ENCODE peak calls at places on chromosomes 6 and 20, in seven cellular contexts. X is HCT116, E is NT2/D1, V is H1, W is HepG2, G is SK-N-SH, L is GM12878. B is an unnamed sample.

GRCh38 chr20:49409302-49409969 is 73.0 kb downstream of the KCNB1 start:
- DNase-seq in E (no peak), V (no peak), L (no peak), X (no peak), G (no peak), W (no peak), B (no peak)

GRCh38 chr20:15900443-15900842 is 672.8 kb downstream of the KIF16B start:
- DNase-seq in W (no peak), V (no peak), X (no peak), E (no peak), L (no peak), G (no peak), B (no peak)

GRCh38 chr20:47318596-47319516 is 37.6 kb downstream of the ZMYND8 start:
- DNase-seq in W (peak; percentile 62), V (no peak), L (no peak), X (no peak), E (peak; percentile 57), G (peak; percentile 42), B (peak; percentile 56)

GRCh38 chr20:50142812-50143211 is 10.7 kb downstream of the PEDS1 start:
- DNase-seq in W (no peak), L (no peak), G (no peak), X (no peak), E (no peak), V (no peak), B (no peak)

GRCh38 chr6:47922391-47922790 is 140.6 kb downstream of the OPN5 start:
- DNase-seq in G (no peak), E (no peak), X (no peak), V (no peak), W (no peak), L (no peak), B (no peak)

GRCh38 chr20:889932-890463 is 26.1 kb downstream of the ANGPT4 start:
- DNase-seq in E (no peak), V (no peak), G (no peak), L (no peak), W (no peak), X (no peak), B (no peak)

GRCh38 chr6:159758031-159759001 is 3.5 kb upstream of the ACAT2 start:
- DNase-seq in L (no peak), E (no peak), V (no peak), X (peak; percentile 23), W (peak; percentile 68), G (no peak), B (no peak)

GRCh38 chr20:47360207-47360488 is 3.6 kb upstream of the ZMYND8 start:
- DNase-seq in L (no peak), V (no peak), X (no peak), W (peak; percentile 69), E (no peak), G (no peak), B (no peak)

GRCh38 chr6:123393333-123393732 is 243.4 kb downstream of the TRDN start:
- DNase-seq in W (peak; percentile 6), L (no peak), E (no peak), G (no peak), V (no peak), X (no peak), B (no peak)

GRCh38 chr6:139099984-139100383 is 34.9 kb upstream of the HECA start:
- DNase-seq in W (no peak), V (no peak), L (peak; percentile 57), E (no peak), X (no peak), G (no peak), B (no peak)

GRCh38 chr20:992801-993535 is 9.1 kb downstream of the RSPO4 start:
- DNase-seq in E (no peak), X (no peak), V (no peak), W (no peak), L (no peak), G (no peak), B (no peak)

GRCh38 chr20:51802170-51802745 is at the start of gene SALL4:
- DNase-seq in W (no peak), G (peak; percentile 76), X (no peak), E (peak; percentile 98), L (no peak), V (peak; percentile 91), B (no peak)

GRCh38 chr20:45470939-45471338 is 1.4 kb downstream of the WFDC2 start:
- DNase-seq in E (no peak), L (no peak), V (no peak), X (no peak), W (no peak), G (no peak), B (no peak)
- TF ChIP-seq YY1 in E (no peak), L (no peak), V (no peak), X (no peak), W (no peak), G (no peak), B (no peak)

GRCh38 chr6:133854633-133855598 is 34.0 kb upstream of the TCF21 start:
- DNase-seq in W (peak; percentile 20), X (no peak), V (no peak), E (no peak), L (no peak), G (peak; percentile 24), B (no peak)
- TF ChIP-seq YY1 in W (no peak), X (no peak), V (no peak), E (no peak), L (no peak), G (no peak), B (no peak)

GRCh38 chr20:44071057-44071456 is 115.9 kb downstream of the JPH2 start:
- DNase-seq in V (no peak), X (no peak), L (no peak), G (no peak), W (no peak), E (no peak), B (no peak)
- TF ChIP-seq YY1 in V (no peak), X (no peak), L (no peak), G (no peak), W (no peak), E (no peak), B (no peak)

DNA sequence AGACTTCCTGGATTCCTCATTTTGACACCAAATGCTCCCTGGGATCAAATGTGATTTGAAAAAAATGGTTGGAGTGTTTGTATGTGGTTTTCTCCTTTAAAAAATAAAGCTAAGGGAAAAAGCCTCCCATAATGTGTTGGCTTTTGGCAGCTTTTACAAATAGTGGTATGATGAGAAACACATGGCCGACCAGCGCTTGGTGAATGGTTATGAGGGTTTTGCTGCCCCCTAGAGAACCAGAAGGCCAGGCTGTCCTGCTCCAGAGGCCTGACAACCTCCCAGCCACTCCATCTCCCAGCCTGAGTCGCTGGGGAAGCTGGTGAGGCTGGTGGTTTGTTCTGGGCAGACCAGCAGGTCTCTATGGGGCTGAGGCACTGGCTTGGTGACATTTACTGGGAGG is 69.3 kb downstream of the CLIC5 start:
- DNase-seq in L (no peak), V (no peak), W (peak; percentile 25), E (no peak), G (peak; percentile 44), X (no peak), B (peak; percentile 34)
- TF ChIP-seq YY1 in L (no peak), V (no peak), W (no peak), E (no peak), G (no peak), X (no peak), B (no peak)

DNA sequence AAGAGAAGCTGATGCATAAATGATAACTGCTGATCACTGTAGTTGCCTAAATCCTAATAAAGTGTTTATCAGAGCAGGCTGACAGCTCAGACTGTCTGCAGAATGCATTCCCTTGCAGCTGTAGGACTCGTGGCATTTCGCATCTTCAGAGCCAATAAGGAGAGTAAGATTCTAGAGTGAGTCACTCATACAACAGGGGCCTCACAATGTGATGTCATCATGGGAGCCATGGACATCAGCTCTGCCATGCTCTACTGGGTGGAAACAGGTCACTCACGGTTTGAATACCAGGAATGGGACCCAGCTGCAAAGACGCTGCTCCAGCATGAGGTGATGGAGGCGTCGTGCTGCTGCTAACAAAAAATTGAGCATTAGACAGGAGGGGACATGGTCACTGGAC is 7.4 kb downstream of the FAM209B start:
- DNase-seq in V (no peak), E (no peak), G (no peak), X (no peak), W (no peak), L (no peak), B (peak; percentile 9)
- TF ChIP-seq YY1 in V (no peak), E (no peak), G (no peak), X (no peak), W (no peak), L (no peak), B (no peak)

GRCh38 chr20:4962257-4962855 is 39.0 kb downstream of the SLC23A2 start:
- DNase-seq in E (no peak), G (no peak), W (no peak), L (no peak), V (no peak), X (no peak), B (no peak)
- TF ChIP-seq YY1 in E (no peak), G (no peak), W (peak; percentile 58), L (peak; percentile 63), V (no peak), X (no peak), B (no peak)

GRCh38 chr20:44414808-44415207 is 59.3 kb downstream of the HNF4A start:
- DNase-seq in V (no peak), L (no peak), E (no peak), X (no peak), W (peak; percentile 52), G (no peak), B (no peak)

GRCh38 chr20:44411757-44412401 is 56.4 kb downstream of the HNF4A start:
- DNase-seq in W (no peak), L (no peak), E (no peak), V (no peak), G (no peak), X (no peak), B (no peak)

GRCh38 chr20:44414346-44414714 is 58.8 kb downstream of the HNF4A start:
- DNase-seq in E (no peak), W (no peak), L (no peak), G (no peak), X (no peak), V (no peak), B (no peak)

GRCh38 chr20:44412402-44413144 is 57.1 kb downstream of the HNF4A start:
- DNase-seq in W (no peak), V (no peak), X (no peak), L (no peak), G (no peak), E (no peak), B (no peak)

GRCh38 chr20:44413575-44414345 is 58.3 kb downstream of the HNF4A start:
- DNase-seq in X (no peak), L (no peak), E (no peak), W (no peak), V (no peak), G (no peak), B (no peak)
- TF ChIP-seq YY1 in X (no peak), L (no peak), E (no peak), W (no peak), V (no peak), G (no peak), B (no peak)